ENCODE peak calls at places on chromosomes 5 and 9, in six cellular contexts. W is PC-9, Z is cardiac muscle cell, T is spleen, K is vagina, D is heart left ventricle. G is an unnamed sample.

GRCh38 chr9:109771084-109771483 is 8.9 kb upstream of the PALM2AKAP2 start:
- DNase-seq in W (peak; percentile 46), Z (peak; percentile 89), T (no peak), K (no peak), D (no peak), G (peak; percentile 35)

GRCh38 chr9:97468658-97469448 is 32.6 kb upstream of the TMOD1 start:
- DNase-seq in W (peak; percentile 67), Z (peak; percentile 87), T (no peak), K (no peak), D (peak; percentile 79), G (peak; percentile 60)

GRCh38 chr5:31581498-31582099 is 49.5 kb downstream of the C5orf22 start:
- DNase-seq in W (no peak), Z (peak; percentile 58), T (no peak), K (no peak), D (no peak), G (peak; percentile 63)

GRCh38 chr5:14720236-14720923 is 55.9 kb downstream of the OTULIN start:
- DNase-seq in W (peak; percentile 20), Z (no peak), T (no peak), K (no peak), D (no peak), G (no peak)

GRCh38 chr5:38250752-38251448 is 7.5 kb upstream of the EGFLAM start:
- DNase-seq in W (no peak), Z (no peak), T (no peak), K (no peak), D (no peak), G (no peak)

GRCh38 chr9:74940600-74940999 is 12.1 kb downstream of the C9orf40 start:
- DNase-seq in W (no peak), Z (no peak), T (no peak), K (no peak), D (no peak), G (peak; percentile 49)

GRCh38 chr9:19409406-19410194 is 791 bp downstream of the ACER2 start:
- DNase-seq in W (peak; percentile 24), Z (peak; percentile 15), T (peak; percentile 83), K (no peak), D (peak; percentile 68), G (peak; percentile 13)

GRCh38 chr5:139877129-139877597 is 81.6 kb downstream of the PSD2 start:
- DNase-seq in W (peak; percentile 81), Z (no peak), T (no peak), K (no peak), D (no peak), G (no peak)

GRCh38 chr5:135038829-135039525 is 4.9 kb upstream of the PITX1 start:
- DNase-seq in W (peak; percentile 29), Z (no peak), T (no peak), K (no peak), D (no peak), G (no peak)
- H3K4me3 ChIP-seq in W (peak overlapping the region; percentile 56), Z (no peak overlapping the region), T (peak overlapping the region; percentile 2), K (peak overlapping the region; percentile 51), D (no peak overlapping the region), G (peak overlapping the region; percentile 15)

GRCh38 chr5:24642022-24642421 is 2.8 kb downstream of the CDH10 start:
- DNase-seq in W (peak; percentile 15), Z (peak; percentile 44), T (no peak), K (no peak), D (no peak), G (peak; percentile 74)
- TF ChIP-seq CTCF in W (peak; percentile 73), Z (peak; percentile 31), T (peak; percentile 26), K (no peak), D (no peak), G (peak; percentile 70)

GRCh38 chr9:79568337-79569084 is 3.3 kb upstream of the TLE4 start:
- DNase-seq in W (no peak), Z (no peak), T (no peak), K (no peak), D (no peak), G (no peak)
- H3K27ac ChIP-seq in W (no peak overlapping the region), Z (no peak overlapping the region), T (no peak overlapping the region), K (no peak overlapping the region), D (no peak overlapping the region), G (no peak overlapping the region)

DNA sequence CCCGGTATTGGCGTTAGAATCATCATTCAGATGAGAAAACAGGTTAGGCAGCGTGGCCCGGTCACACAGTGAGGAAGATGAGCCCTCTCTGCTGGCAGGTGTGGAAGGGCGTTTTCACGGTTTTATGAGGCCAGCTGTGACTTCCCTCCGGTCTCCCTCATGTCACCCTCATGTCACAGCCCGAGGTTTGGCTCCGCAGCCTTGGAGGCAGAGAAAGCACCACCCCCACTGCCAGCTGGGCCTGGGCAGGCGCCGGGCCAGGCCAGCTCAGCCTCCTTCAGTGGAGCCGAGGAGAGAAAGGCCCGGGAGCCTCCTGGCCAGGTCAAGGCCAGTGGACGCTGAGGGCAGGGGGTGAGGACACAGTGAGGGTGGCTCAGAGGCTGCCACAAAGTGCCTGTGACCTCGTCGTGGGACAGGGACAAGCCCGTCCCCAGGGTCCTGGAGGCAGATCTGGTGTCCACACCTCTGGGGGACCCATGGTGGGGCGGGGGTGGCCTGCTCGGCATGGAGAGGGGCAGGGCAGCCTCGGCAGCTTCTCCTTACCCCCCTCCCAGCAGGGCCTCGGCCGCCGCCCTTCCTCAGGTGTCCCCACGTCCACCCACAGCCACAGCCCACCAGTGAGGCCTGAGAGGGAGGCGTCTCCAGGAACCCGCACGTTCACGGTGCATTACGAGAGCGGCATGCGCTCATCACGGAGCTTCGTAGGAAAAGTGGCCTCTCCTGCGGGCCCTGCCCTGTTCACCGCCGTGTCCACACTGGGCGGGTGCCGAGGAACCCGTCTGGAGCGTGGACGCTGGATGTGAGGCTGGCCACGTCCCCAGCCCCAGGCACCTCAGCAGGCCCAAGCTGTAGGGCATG is 32.2 kb downstream of the EXD3 start:
- DNase-seq in W (no peak), Z (no peak), T (no peak), K (no peak), D (no peak), G (no peak)
- H3K4me3 ChIP-seq in W (no peak overlapping the region), Z (no peak overlapping the region), T (no peak overlapping the region), K (no peak overlapping the region), D (no peak overlapping the region), G (no peak overlapping the region)

DNA sequence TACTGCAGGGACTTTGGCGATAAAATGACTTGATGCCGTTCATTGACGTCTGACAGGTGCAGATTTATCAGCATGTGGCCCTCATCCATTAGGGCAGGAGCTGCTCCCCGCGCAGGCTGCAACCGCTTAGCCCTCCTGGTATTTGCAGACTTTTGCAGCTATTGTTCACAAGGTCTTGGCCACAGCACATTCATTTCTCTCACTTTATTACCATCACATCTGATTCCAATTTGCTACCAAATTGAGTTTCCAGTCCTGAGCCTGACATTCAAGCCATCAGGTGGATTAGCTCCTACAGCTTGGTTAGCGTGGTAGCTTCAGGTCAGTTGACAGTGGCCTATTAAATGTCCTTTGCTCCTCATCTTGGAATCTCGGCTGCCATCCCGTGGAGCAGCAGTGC is 299.2 kb downstream of the CD180 start:
- DNase-seq in W (no peak), Z (no peak), T (no peak), K (no peak), D (no peak), G (no peak)
- TF ChIP-seq CTCF in W (no peak), Z (no peak), T (no peak), K (no peak), D (no peak), G (no peak)

G was measured in A673.